ENCODE peak calls at places on chromosomes 6 and 20, in nine cellular contexts. J is neural crest cell; M is nephron progenitor cell; G is NCI-H69; Q is C1 segment of cervical spinal cord; B is choroid plexus epithelial cell; W is NCI-H1048; T is stimulated activated CD4-positive, alpha-beta T cell treated with anti-CD3 and anti-CD28 coated beads, Interleukin-1b, Interleukin-23, amount 100 ng/mL, for 4 hours; L is activated CD4-positive, alpha-beta T cell treated with anti-CD3 and anti-CD28 coated beads, Interleukin-2, amount 50 U/mL, for 48 hours. R is an unnamed sample.

GRCh38 chr6:52130440-52130839 is 43.0 kb upstream of the PKHD1 start:
- DNase-seq in T (no peak), G (no peak), B (no peak), L (no peak), M (no peak), W (no peak), J (no peak), Q (no peak), R (no peak)

GRCh38 chr6:145809785-145810184 is 4.8 kb downstream of the FBXO30 start:
- DNase-seq in T (no peak), B (peak), Q (no peak), W (no peak), L (no peak), J (no peak), M (no peak), G (no peak), R (no peak)

GRCh38 chr20:61251529-61252393 is at the start of gene CDH4:
- DNase-seq in B (peak), T (no peak), W (no peak), G (peak), M (peak), Q (no peak), J (peak), L (no peak), R (no peak)

GRCh38 chr6:121321282-121321681 is 13.0 kb downstream of the TBC1D32 start:
- DNase-seq in T (no peak), B (peak), G (no peak), M (no peak), L (no peak), Q (no peak), W (no peak), J (no peak), R (no peak)

GRCh38 chr20:41179961-41180360 is 42.6 kb downstream of the PLCG1 start:
- DNase-seq in L (no peak), Q (no peak), B (no peak), M (no peak), G (no peak), J (no peak), T (no peak), W (no peak), R (no peak)

GRCh38 chr20:61057313-61058171 is 194.5 kb upstream of the CDH4 start:
- DNase-seq in M (no peak), T (no peak), B (no peak), Q (no peak), L (no peak), J (no peak), G (no peak), W (no peak), R (no peak)

GRCh38 chr6:166957087-166957804 is 896 bp upstream of the RNASET2 start:
- DNase-seq in G (peak), M (peak), T (no peak), J (peak), B (peak), Q (no peak), L (peak), W (no peak), R (peak)

GRCh38 chr6:70103798-70104197 is 199.1 kb downstream of the COL9A1 start:
- DNase-seq in W (no peak), J (no peak), T (no peak), L (peak), M (no peak), B (peak), G (no peak), Q (no peak), R (no peak)

GRCh38 chr6:32973934-32974333 is 5.5 kb downstream of the BRD2 start:
- DNase-seq in M (no peak), T (no peak), W (no peak), Q (no peak), L (no peak), B (peak), G (peak), J (no peak), R (peak)

GRCh38 chr20:63828545-63828944 is 2.5 kb downstream of the ZBTB46 start:
- DNase-seq in M (no peak), L (no peak), G (no peak), W (no peak), Q (no peak), J (no peak), B (no peak), T (no peak), R (no peak)

GRCh38 chr6:116266803-116267202 is 12.9 kb downstream of the TSPYL1 start:
- DNase-seq in G (no peak), W (no peak), B (peak), J (no peak), L (no peak), Q (no peak), T (no peak), M (no peak), R (no peak)

GRCh38 chr20:5215592-5216304 is 88.9 kb downstream of the CDS2 start:
- DNase-seq in L (no peak), J (no peak), G (no peak), B (peak), M (no peak), Q (no peak), T (no peak), W (no peak), R (no peak)

GRCh38 chr6:105981002-105981887 is 104.9 kb upstream of the PRDM1 start:
- DNase-seq in T (peak), W (no peak), G (no peak), L (peak), M (peak), J (no peak), Q (no peak), B (peak), R (no peak)

GRCh38 chr20:41903614-41904013 is 285.4 kb upstream of the CHD6 start:
- DNase-seq in G (no peak), J (no peak), Q (no peak), B (no peak), M (no peak), T (no peak), W (no peak), L (no peak), R (no peak)

GRCh38 chr20:2814587-2815051 is at the start of gene C20orf141:
- DNase-seq in L (no peak), W (no peak), T (no peak), J (no peak), B (peak), M (no peak), G (peak), Q (no peak), R (peak)

GRCh38 chr20:5557123-5557522 is 193.1 kb upstream of the SHLD1 start:
- DNase-seq in Q (no peak), J (peak), G (peak), L (peak), T (peak), M (peak), W (no peak), B (peak), R (peak)

GRCh38 chr6:17984822-17985660 is 2.4 kb downstream of the KIF13A start:
- DNase-seq in Q (no peak), W (no peak), M (no peak), J (no peak), T (no peak), G (no peak), B (peak), L (no peak), R (peak)